ENCODE peak calls at places on chromosomes 1 and 21, in four cellular contexts. One of them, this sample, is unnamed. For H3K4me1, the result is how much of the 10 kb centered on the place peaks cover.

GRCh38 chr1:26318338-26319064 is 743 bp downstream of the CD52 start:
- DNase-seq in stomach: no peak
- DNase-seq in GM23248: peak
- DNase-seq in mammary epithelial cell: no peak
- DNase-seq in this sample: no peak

GRCh38 chr21:44006656-44007055 is 5.5 kb upstream of the TRAPPC10 start:
- DNase-seq in GM23248: peak
- DNase-seq in stomach: no peak
- DNase-seq in mammary epithelial cell: no peak
- DNase-seq in this sample: no peak

GRCh38 chr1:43673261-43673660 is 23.3 kb downstream of the KDM4A start:
- DNase-seq in GM23248: no peak
- DNase-seq in mammary epithelial cell: no peak
- DNase-seq in stomach: no peak
- DNase-seq in this sample: no peak

GRCh38 chr1:47688631-47689296 is 250.9 kb downstream of the FOXD2 start:
- DNase-seq in stomach: peak
- DNase-seq in mammary epithelial cell: no peak
- DNase-seq in GM23248: no peak
- DNase-seq in this sample: no peak

GRCh38 chr21:35529141-35529863 is 480.2 kb upstream of the RUNX1 start:
- DNase-seq in mammary epithelial cell: no peak
- DNase-seq in GM23248: no peak
- DNase-seq in stomach: no peak
- DNase-seq in this sample: no peak

GRCh38 chr21:20882462-20883415 is 115.5 kb upstream of the NCAM2 start:
- DNase-seq in stomach: peak
- DNase-seq in GM23248: peak
- DNase-seq in mammary epithelial cell: no peak
- DNase-seq in this sample: no peak

GRCh38 chr1:228274452-228275153 is 66.8 kb downstream of the OBSCN start:
- DNase-seq in stomach: no peak
- DNase-seq in GM23248: no peak
- DNase-seq in mammary epithelial cell: no peak
- DNase-seq in this sample: peak

GRCh38 chr21:45855248-45855801 is 126.2 kb upstream of the COL6A1 start:
- DNase-seq in mammary epithelial cell: no peak
- DNase-seq in GM23248: no peak
- DNase-seq in stomach: peak
- DNase-seq in this sample: no peak

GRCh38 chr1:56527548-56528302 is 51.6 kb downstream of the PLPP3 start:
- DNase-seq in stomach: no peak
- DNase-seq in mammary epithelial cell: no peak
- DNase-seq in GM23248: no peak
- DNase-seq in this sample: no peak

GRCh38 chr1:213397638-213398037 is 346.6 kb downstream of the RPS6KC1 start:
- DNase-seq in GM23248: no peak
- DNase-seq in mammary epithelial cell: no peak
- DNase-seq in stomach: no peak
- DNase-seq in this sample: no peak

GRCh38 chr1:205435904-205436573 is 14.2 kb upstream of the LEMD1 start:
- DNase-seq in GM23248: peak
- DNase-seq in stomach: no peak
- DNase-seq in mammary epithelial cell: no peak
- DNase-seq in this sample: no peak

GRCh38 chr1:38804062-38804886 is 55.3 kb downstream of the RRAGC start:
- DNase-seq in GM23248: peak
- DNase-seq in stomach: no peak
- DNase-seq in mammary epithelial cell: no peak
- DNase-seq in this sample: no peak

GRCh38 chr1:167938083-167938482 is 1.2 kb upstream of the MPC2 start:
- DNase-seq in mammary epithelial cell: no peak
- DNase-seq in stomach: no peak
- DNase-seq in GM23248: no peak
- DNase-seq in this sample: no peak

GRCh38 chr1:27349784-27350672 is 8.2 kb downstream of the SYTL1 start:
- DNase-seq in stomach: peak
- DNase-seq in GM23248: peak
- DNase-seq in mammary epithelial cell: no peak
- DNase-seq in this sample: peak

GRCh38 chr1:6745073-6745472 is 40.2 kb upstream of the CAMTA1 start:
- DNase-seq in mammary epithelial cell: no peak
- DNase-seq in GM23248: no peak
- DNase-seq in stomach: no peak
- DNase-seq in this sample: no peak

GRCh38 chr1:177514207-177514606 is 343.4 kb downstream of the BRINP2 start:
- DNase-seq in stomach: no peak
- DNase-seq in GM23248: no peak
- DNase-seq in mammary epithelial cell: no peak
- DNase-seq in this sample: no peak

GRCh38 chr21:31537872-31538576 is 121.5 kb upstream of the SOD1 start:
- DNase-seq in mammary epithelial cell: no peak
- DNase-seq in GM23248: no peak
- DNase-seq in stomach: no peak
- DNase-seq in this sample: no peak

GRCh38 chr1:56200446-56200845 is 378.9 kb downstream of the PLPP3 start:
- DNase-seq in mammary epithelial cell: no peak
- DNase-seq in GM23248: peak
- DNase-seq in stomach: no peak
- DNase-seq in this sample: no peak

DNA sequence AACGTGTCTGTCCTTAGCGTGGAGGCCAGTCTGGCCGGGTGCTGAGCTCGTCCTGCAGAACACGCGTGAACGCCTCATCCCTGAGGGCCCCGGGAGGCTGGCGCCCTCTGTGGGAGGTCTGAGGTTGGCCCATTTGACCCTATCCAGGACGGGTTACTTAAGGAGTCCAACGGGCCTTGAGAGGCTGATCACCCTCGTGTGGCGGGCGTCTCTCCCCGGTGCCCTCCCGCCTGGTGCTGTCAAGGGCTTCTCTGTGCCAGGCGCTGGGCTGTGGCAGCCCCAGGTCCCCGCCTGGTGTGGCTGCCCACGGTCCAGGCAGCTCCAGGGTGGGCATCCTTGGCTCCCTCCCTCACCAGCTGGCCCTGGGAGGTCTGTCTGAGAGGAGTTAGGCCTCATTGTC is 9.7 kb downstream of the SKI start:
- DNase-seq in mammary epithelial cell: no peak
- DNase-seq in GM23248: peak
- DNase-seq in stomach: no peak
- DNase-seq in this sample: no peak
- H3K4me1 ChIP-seq in mammary epithelial cell: half or more
- H3K4me1 ChIP-seq in GM23248: half or more
- H3K4me1 ChIP-seq in stomach: half or more
- H3K4me1 ChIP-seq in this sample: half or more

DNA sequence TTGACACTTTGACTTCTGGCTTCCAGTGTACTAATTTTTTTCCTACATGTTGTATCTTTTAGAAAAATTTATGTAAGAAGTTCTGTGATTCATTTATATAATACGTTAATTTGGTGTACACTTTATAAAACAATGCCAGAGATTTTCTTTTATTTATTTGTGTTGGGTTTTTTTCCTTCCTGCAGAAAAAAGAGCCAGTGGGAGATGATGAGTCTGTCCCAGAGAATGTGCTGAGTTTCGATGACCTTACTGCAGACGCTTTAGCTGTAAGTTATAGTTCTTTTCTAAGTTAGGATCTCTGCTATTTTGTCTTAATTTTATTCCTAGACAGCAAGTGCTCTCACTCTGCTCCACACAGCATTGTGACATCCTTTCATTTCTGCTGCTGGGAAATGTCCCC is 14.4 kb downstream of the SARS1 start:
- DNase-seq in GM23248: no peak
- DNase-seq in stomach: no peak
- DNase-seq in mammary epithelial cell: no peak
- DNase-seq in this sample: no peak
- H3K27ac ChIP-seq in GM23248: no peak
- H3K27ac ChIP-seq in stomach: no peak
- H3K27ac ChIP-seq in mammary epithelial cell: no peak
- H3K27ac ChIP-seq in this sample: no peak

GRCh38 chr1:231334952-231335351 is 2.7 kb downstream of the EXOC8 start:
- DNase-seq in stomach: no peak
- DNase-seq in mammary epithelial cell: no peak
- DNase-seq in GM23248: no peak
- DNase-seq in this sample: no peak
- H3K4me1 ChIP-seq in stomach: under half
- H3K4me1 ChIP-seq in mammary epithelial cell: under half
- H3K4me1 ChIP-seq in GM23248: under half
- H3K4me1 ChIP-seq in this sample: under half

DNA sequence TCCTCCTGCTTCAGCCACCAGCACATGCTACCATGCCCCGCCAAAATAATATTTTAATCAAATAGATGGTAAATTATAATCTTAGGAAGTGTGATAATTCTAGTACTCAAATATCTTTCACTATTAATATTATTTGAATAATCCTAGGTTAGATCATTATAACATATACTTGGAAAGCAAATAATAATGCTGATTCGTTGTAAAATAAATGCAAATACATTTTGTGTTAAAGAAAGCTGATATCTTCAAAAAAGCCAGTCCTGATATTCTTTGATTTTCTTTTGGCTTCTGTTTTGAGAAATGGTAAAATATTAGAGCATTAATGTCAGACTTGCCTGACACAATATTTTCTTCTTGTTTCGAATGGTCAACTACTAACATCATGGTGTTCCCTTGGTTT is 116.3 kb upstream of the ADAMTS5 start:
- DNase-seq in stomach: no peak
- DNase-seq in mammary epithelial cell: no peak
- DNase-seq in GM23248: no peak
- DNase-seq in this sample: no peak
- H3K27ac ChIP-seq in stomach: no peak
- H3K27ac ChIP-seq in mammary epithelial cell: no peak
- H3K27ac ChIP-seq in GM23248: no peak
- H3K27ac ChIP-seq in this sample: no peak

DNA sequence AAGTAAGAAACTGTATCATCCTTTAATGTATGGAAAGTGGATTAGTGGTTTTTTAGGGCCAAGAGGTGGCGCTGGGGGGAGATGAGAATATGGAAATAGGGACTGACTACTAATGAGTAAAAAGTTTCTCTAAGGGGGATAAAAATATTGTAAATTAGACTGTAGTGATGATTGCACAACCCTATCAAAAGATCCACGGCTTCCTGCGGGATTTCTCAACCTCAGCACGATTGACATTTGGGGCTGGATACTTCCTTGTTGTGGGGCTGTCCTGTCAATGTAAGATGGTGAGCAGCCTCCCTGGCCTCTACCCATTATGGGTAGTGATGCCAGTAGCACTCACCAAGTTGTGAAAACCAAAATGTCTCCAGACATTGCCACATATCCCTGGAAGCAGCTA is 36.0 kb upstream of the PRDM2 start:
- DNase-seq in mammary epithelial cell: no peak
- DNase-seq in stomach: no peak
- DNase-seq in GM23248: no peak
- DNase-seq in this sample: no peak
- H3K4me1 ChIP-seq in mammary epithelial cell: under half
- H3K4me1 ChIP-seq in stomach: under half
- H3K4me1 ChIP-seq in GM23248: under half
- H3K4me1 ChIP-seq in this sample: under half

DNA sequence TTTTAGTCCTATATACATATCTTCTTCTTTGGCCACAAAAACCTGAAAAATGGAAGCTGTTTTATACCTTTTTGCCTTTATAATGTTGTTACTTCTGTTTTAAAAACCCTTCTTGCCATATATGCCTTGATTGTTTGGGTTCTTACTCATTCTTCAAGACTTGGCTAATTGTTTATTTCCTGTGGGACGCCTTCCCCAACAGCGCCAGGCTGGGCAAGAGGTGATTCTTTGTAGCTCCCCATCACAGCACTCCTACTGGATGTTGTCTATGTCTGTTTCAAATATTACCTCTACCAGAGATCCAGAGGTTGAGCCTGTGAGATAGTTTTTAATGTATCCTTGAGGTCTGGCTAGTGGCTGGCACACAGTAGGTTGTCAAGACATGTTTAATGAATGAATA is 73.2 kb upstream of the CYP2J2 start:
- DNase-seq in stomach: no peak
- DNase-seq in GM23248: no peak
- DNase-seq in mammary epithelial cell: no peak
- DNase-seq in this sample: no peak
- H3K27ac ChIP-seq in stomach: no peak
- H3K27ac ChIP-seq in GM23248: no peak
- H3K27ac ChIP-seq in mammary epithelial cell: no peak
- H3K27ac ChIP-seq in this sample: no peak

DNA sequence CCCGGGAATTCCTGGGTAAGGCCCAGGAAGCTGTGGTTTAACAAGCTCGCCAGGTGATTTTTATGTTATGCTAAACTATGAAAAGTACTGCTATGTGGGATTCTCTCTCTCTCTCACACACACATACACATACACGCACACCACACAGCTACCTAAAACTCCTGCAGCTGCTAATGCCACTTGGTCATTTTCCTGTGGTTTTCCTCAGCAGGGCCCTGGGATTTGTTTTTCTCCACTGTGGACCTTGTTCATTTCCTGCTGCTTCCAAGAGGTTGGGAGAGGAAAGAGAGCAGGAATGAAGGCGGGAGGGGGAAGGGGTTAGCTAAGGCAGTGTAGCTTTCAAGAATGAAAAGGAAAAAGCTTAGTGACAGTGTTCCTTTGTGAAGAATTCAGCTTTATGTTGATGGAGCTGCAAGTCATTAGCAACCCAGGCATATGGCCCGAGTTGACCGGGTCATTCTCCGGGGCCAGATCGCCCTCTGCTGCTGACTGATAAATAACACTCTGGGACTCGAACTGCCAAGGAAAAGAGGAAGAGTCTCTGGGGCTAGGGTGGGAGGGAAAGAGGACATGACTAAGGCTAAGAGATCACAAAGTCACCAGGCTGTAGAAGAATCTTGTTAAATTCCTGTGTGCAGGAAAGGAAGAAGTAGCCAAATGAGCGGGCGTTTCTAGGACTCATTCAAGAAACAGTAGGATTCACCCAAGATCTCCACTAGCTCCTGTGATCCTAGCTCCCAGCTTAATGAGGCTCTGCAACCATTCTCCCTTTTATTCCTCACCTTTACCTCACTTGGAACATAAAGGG is 30.5 kb upstream of the LRIG2 start:
- DNase-seq in GM23248: peak
- DNase-seq in stomach: peak
- DNase-seq in mammary epithelial cell: peak
- DNase-seq in this sample: peak
- H3K4me1 ChIP-seq in GM23248: under half
- H3K4me1 ChIP-seq in stomach: under half
- H3K4me1 ChIP-seq in mammary epithelial cell: under half
- H3K4me1 ChIP-seq in this sample: under half

GRCh38 chr1:32900956-32901822 is at the start of gene TMEM54:
- DNase-seq in GM23248: peak
- DNase-seq in mammary epithelial cell: peak
- DNase-seq in stomach: peak
- DNase-seq in this sample: no peak
- H3K27ac ChIP-seq in GM23248: no peak
- H3K27ac ChIP-seq in mammary epithelial cell: peak
- H3K27ac ChIP-seq in stomach: peak
- H3K27ac ChIP-seq in this sample: no peak

GRCh38 chr1:17529381-17529780 is 10.1 kb upstream of the ARHGEF10L start:
- DNase-seq in mammary epithelial cell: no peak
- DNase-seq in GM23248: no peak
- DNase-seq in stomach: no peak
- DNase-seq in this sample: no peak
- H3K4me1 ChIP-seq in mammary epithelial cell: under half
- H3K4me1 ChIP-seq in GM23248: under half
- H3K4me1 ChIP-seq in stomach: under half
- H3K4me1 ChIP-seq in this sample: under half